ENCODE peak calls at places on chromosomes 16 and 17, in eight cellular contexts. S is adipocyte; C is endothelial cell of umbilical vein; B is CD8-positive, alpha-beta T cell; L is heart right ventricle; Y is HCT116; V is SJCRH30; Q is mammary epithelial cell. P is an unnamed sample. For H3K27me3, the result is how much of the 10 kb centered on the place peaks cover.

GRCh38 chr16:53055603-53056527 is 1.1 kb downstream of the CHD9 start:
- DNase-seq in S (peak), C (peak), B (no peak), L (no peak), Y (no peak), V (peak), Q (peak), P (no peak)

GRCh38 chr17:82012482-82013295 is 10.0 kb downstream of the CENPX start:
- DNase-seq in S (no peak), C (no peak), B (no peak), L (peak), Y (no peak), V (peak), Q (no peak), P (no peak)

GRCh38 chr17:7846063-7846735 is 8.7 kb upstream of the TMEM88 start:
- DNase-seq in S (no peak), C (no peak), B (no peak), L (no peak), Y (no peak), V (no peak), Q (no peak), P (no peak)

GRCh38 chr17:29158515-29159275 is 21.5 kb downstream of the MYO18A start:
- DNase-seq in S (peak), C (no peak), B (no peak), L (no peak), Y (no peak), V (peak), Q (no peak), P (no peak)

GRCh38 chr16:84503751-84504395 is 586 bp downstream of the MEAK7 start:
- DNase-seq in S (peak), C (peak), B (no peak), L (no peak), Y (no peak), V (no peak), Q (peak), P (no peak)

GRCh38 chr16:24539850-24540484 is 601 bp downstream of the RBBP6 start:
- DNase-seq in S (peak), C (peak), B (no peak), L (peak), Y (no peak), V (peak), Q (peak), P (no peak)

GRCh38 chr17:41777157-41777578 is 9.3 kb downstream of the JUP start:
- DNase-seq in S (no peak), C (no peak), B (no peak), L (peak), Y (no peak), V (peak), Q (no peak), P (peak)

GRCh38 chr16:4345439-4346204 is 5.5 kb downstream of the PAM16 start:
- DNase-seq in S (no peak), C (no peak), B (no peak), L (no peak), Y (no peak), V (no peak), Q (no peak), P (no peak)

GRCh38 chr16:62190426-62190825 is 154.2 kb upstream of the CDH8 start:
- DNase-seq in S (peak), C (no peak), B (no peak), L (no peak), Y (no peak), V (no peak), Q (peak), P (peak)

GRCh38 chr16:57620316-57621231 is 7.9 kb upstream of the ADGRG1 start:
- DNase-seq in S (no peak), C (no peak), B (no peak), L (no peak), Y (no peak), V (no peak), Q (peak), P (no peak)

GRCh38 chr17:80649672-80650338 is 105.2 kb downstream of the RPTOR start:
- DNase-seq in S (peak), C (peak), B (peak), L (peak), Y (peak), V (peak), Q (peak), P (peak)

GRCh38 chr17:68134731-68135130 is 99.2 kb downstream of the KPNA2 start:
- DNase-seq in S (no peak), C (no peak), B (no peak), L (no peak), Y (no peak), V (no peak), Q (no peak), P (no peak)

GRCh38 chr17:66975188-66975587 is 10.7 kb downstream of the CACNG4 start:
- DNase-seq in S (no peak), C (no peak), B (no peak), L (no peak), Y (no peak), V (no peak), Q (no peak), P (no peak)
- H3K27me3 ChIP-seq in S (half or more), C (under half), B (under half), L (under half), Y (under half), V (under half), Q (under half), P (half or more)

DNA sequence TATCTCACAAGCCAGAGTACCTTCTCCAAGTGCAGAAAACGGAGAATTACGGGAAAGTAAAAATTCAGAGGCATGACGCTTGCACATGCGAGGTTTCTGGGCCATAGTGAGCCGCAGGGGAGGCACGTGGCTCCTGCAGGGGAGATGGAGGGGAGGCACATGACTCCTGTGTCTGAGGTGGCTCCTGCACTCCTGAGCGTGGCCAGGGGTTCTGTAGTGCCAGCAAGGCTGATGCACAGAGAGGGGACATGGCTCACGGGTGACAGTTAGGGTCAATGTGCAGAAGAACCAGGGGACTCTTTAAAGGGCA is 247.9 kb downstream of the RBFOX3 start:
- DNase-seq in S (no peak), C (no peak), B (no peak), L (no peak), Y (no peak), V (no peak), Q (no peak), P (no peak)
- H3K27me3 ChIP-seq in S (half or more), C (under half), B (under half), L (half or more), Y (half or more), V (half or more), Q (under half), P (under half)

DNA sequence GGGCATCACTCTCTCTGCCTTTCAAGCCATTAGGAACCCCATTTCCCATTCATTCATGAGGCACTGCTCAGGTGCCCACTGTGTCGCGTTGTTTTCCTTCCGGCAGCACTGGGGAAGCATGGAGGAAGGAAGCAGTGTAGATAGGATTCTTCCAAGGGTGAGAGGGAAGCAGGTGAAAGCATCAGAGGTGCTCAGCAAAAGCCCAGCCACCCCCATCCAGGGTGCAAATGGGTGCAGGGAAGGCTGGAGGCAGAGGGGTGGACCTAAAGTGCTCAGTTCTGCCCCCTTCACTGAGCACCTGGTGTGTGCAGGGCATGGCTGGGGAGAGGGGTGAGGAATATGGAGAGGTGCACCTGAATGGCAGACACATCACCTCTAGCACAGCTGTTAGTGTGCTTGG is 3.4 kb upstream of the NXPH3 start:
- DNase-seq in S (no peak), C (no peak), B (no peak), L (no peak), Y (no peak), V (no peak), Q (no peak), P (no peak)
- H3K27me3 ChIP-seq in S (under half), C (under half), B (under half), L (under half), Y (under half), V (under half), Q (under half), P (half or more)

GRCh38 chr17:36614974-36615373 is 13.6 kb downstream of the MRM1 start:
- DNase-seq in S (no peak), C (no peak), B (no peak), L (no peak), Y (no peak), V (peak), Q (no peak), P (no peak)
- H3K27me3 ChIP-seq in S (under half), C (under half), B (under half), L (under half), Y (under half), V (under half), Q (under half), P (under half)

GRCh38 chr17:14304222-14304844 is 3.5 kb downstream of the HS3ST3B1 start:
- DNase-seq in S (no peak), C (no peak), B (no peak), L (no peak), Y (no peak), V (no peak), Q (no peak), P (no peak)

GRCh38 chr17:14302421-14303099 is 1.7 kb downstream of the HS3ST3B1 start:
- DNase-seq in S (peak), C (peak), B (peak), L (peak), Y (peak), V (peak), Q (peak), P (no peak)

GRCh38 chr17:14301761-14302401 is 1.0 kb downstream of the HS3ST3B1 start:
- DNase-seq in S (peak), C (peak), B (peak), L (peak), Y (no peak), V (peak), Q (peak), P (no peak)

GRCh38 chr17:14304876-14305636 is 4.2 kb downstream of the HS3ST3B1 start:
- DNase-seq in S (no peak), C (no peak), B (no peak), L (no peak), Y (no peak), V (peak), Q (no peak), P (no peak)

GRCh38 chr17:14303343-14304221 is 2.7 kb downstream of the HS3ST3B1 start:
- DNase-seq in S (peak), C (no peak), B (peak), L (no peak), Y (no peak), V (peak), Q (no peak), P (no peak)
- H3K27me3 ChIP-seq in S (under half), C (under half), B (under half), L (half or more), Y (under half), V (under half), Q (under half), P (under half)

DNA sequence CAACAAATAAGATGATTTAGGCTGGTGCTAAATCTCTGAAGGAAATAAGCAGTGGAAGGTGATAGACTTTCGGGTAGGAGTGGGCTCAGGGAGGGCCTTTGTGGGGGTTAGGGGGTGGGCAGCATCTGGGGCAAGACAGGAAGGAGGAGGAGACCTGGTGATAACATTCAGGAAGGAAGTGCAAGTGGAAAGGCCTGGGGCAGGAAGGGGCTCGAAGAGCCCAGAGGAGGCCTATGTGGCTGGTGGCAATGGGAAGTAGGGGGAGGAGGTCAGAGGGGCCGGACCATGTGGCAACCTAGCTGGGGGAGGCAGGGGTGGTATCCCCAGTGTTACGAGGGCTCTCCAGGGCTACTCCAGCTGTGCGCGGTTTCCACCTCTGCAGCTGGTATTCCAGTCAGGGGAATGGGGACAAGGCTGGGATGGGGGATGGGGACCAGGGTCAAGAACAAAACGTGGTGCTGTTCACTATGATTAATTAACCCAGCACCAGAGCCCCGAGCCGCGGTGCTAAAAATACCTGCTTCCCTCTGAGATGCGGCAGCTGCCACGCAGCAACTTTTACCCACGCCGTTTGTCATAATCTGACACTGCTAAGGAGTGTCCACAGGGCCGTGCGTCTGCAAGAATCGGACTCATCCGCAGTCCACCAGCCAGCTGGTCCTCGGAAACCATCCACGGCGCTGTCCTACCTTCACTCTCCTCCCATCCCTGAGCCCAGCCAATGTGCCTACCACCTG is 5.2 kb upstream of the CCDC182 start:
- DNase-seq in S (no peak), C (no peak), B (no peak), L (no peak), Y (no peak), V (no peak), Q (no peak), P (no peak)
- H3K27me3 ChIP-seq in S (under half), C (under half), B (under half), L (under half), Y (under half), V (under half), Q (under half), P (under half)

GRCh38 chr17:4738136-4739121 is 1.2 kb upstream of the ZMYND15 start:
- DNase-seq in S (no peak), C (no peak), B (no peak), L (no peak), Y (no peak), V (no peak), Q (peak), P (peak)

GRCh38 chr17:4741544-4741943 is 1.8 kb upstream of the CXCL16 start:
- DNase-seq in S (no peak), C (no peak), B (no peak), L (no peak), Y (no peak), V (no peak), Q (no peak), P (no peak)

GRCh38 chr17:4739122-4740024 is at the start of the genes CXCL16 and ZMYND15:
- DNase-seq in S (peak), C (peak), B (peak), L (peak), Y (no peak), V (no peak), Q (peak), P (no peak)

GRCh38 chr17:4740584-4740983 is 856 bp upstream of the CXCL16 start:
- DNase-seq in S (no peak), C (no peak), B (no peak), L (no peak), Y (no peak), V (no peak), Q (no peak), P (no peak)

GRCh38 chr17:4740025-4740351 is 260 bp upstream of the CXCL16 start:
- DNase-seq in S (no peak), C (no peak), B (no peak), L (no peak), Y (no peak), V (no peak), Q (no peak), P (no peak)
- H3K27me3 ChIP-seq in S (under half), C (under half), B (under half), L (under half), Y (under half), V (under half), Q (under half), P (under half)

GRCh38 chr17:39602533-39603303 is 5.0 kb downstream of the NEUROD2 start:
- DNase-seq in S (no peak), C (no peak), B (no peak), L (no peak), Y (no peak), V (no peak), Q (no peak), P (no peak)
- H3K27me3 ChIP-seq in S (half or more), C (half or more), B (half or more), L (half or more), Y (half or more), V (under half), Q (half or more), P (half or more)

GRCh38 chr16:70808371-70808770 is 7.4 kb upstream of the VAC14 start:
- DNase-seq in S (no peak), C (no peak), B (no peak), L (no peak), Y (no peak), V (no peak), Q (no peak), P (no peak)
- H3K27me3 ChIP-seq in S (under half), C (under half), B (under half), L (under half), Y (under half), V (under half), Q (under half), P (under half)

P was measured in kidney epithelial cell.